ENCODE peak calls at places on chromosomes 1 and 21, in ten cellular contexts. U, M, N, J, C, T, G, V, E and D are unnamed samples. For H3K27me3 and H3K4me1, the result is how much of the 10 kb centered on the place peaks cover.

GRCh38 chr1:10889628-10890353 is 93.3 kb upstream of the CASZ1 start:
- DNase-seq in E (no peak), C (no peak), T (no peak), M (no peak), U (peak), J (no peak), V (no peak), G (no peak), N (no peak), D (no peak)

GRCh38 chr1:85495556-85495955 is 30.6 kb upstream of the DDAH1 start:
- DNase-seq in U (no peak), E (peak), G (peak), M (no peak), C (no peak), T (no peak), J (peak), V (no peak), N (peak), D (peak)

GRCh38 chr1:29762635-29763034 is 526.3 kb downstream of the PTPRU start:
- DNase-seq in T (no peak), G (no peak), N (no peak), M (no peak), E (no peak), U (no peak), J (no peak), V (no peak), C (no peak), D (no peak)

GRCh38 chr1:207050428-207050767 is 610 bp downstream of the YOD1 start:
- DNase-seq in U (no peak), G (no peak), N (no peak), T (no peak), J (no peak), V (no peak), E (no peak), M (no peak), C (no peak), D (no peak)

GRCh38 chr1:214660900-214661299 is 57.9 kb downstream of the CENPF start:
- DNase-seq in U (peak), J (peak), N (no peak), G (peak), E (peak), C (no peak), V (peak), T (peak), M (no peak), D (peak)

GRCh38 chr21:41840880-41841279 is 38.3 kb downstream of the PRDM15 start:
- DNase-seq in U (peak), T (no peak), C (no peak), V (no peak), E (no peak), N (no peak), G (no peak), M (no peak), J (no peak), D (no peak)

GRCh38 chr1:40281852-40282251 is 23.8 kb downstream of the ZMPSTE24 start:
- DNase-seq in J (no peak), E (no peak), N (no peak), C (no peak), M (no peak), U (no peak), G (no peak), V (no peak), T (no peak), D (no peak)

GRCh38 chr1:229148041-229148671 is 122.8 kb upstream of the RAB4A start:
- DNase-seq in M (no peak), C (no peak), V (no peak), J (peak), N (no peak), E (peak), G (no peak), T (no peak), U (no peak), D (no peak)

DNA sequence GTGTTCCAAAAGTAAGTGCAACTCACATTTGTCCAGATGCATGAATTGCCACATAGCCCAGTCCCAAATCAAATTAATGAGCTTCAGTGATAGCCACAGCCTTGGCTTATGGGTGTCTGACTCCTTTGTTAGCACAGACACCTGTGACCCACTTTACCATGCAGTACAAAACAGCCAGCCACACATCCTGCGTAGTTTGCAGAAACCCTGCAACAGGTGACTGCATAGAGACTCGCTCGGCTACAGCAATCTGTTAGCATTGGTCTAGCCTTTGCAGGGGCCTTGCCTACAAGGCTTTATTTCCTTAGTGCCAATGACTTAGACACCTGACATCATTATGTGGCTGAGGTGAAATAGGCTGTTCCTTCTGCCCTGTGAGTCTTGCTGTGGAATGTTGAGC is 135.5 kb downstream of the CSMD2 start:
- DNase-seq in J (no peak), G (no peak), T (no peak), M (no peak), N (no peak), E (no peak), U (no peak), C (no peak), V (no peak), D (no peak)
- H3K27me3 ChIP-seq in J (under half), G (under half), T (under half), M (under half), N (under half), E (under half), U (under half), C (under half), V (under half), D (under half)

DNA sequence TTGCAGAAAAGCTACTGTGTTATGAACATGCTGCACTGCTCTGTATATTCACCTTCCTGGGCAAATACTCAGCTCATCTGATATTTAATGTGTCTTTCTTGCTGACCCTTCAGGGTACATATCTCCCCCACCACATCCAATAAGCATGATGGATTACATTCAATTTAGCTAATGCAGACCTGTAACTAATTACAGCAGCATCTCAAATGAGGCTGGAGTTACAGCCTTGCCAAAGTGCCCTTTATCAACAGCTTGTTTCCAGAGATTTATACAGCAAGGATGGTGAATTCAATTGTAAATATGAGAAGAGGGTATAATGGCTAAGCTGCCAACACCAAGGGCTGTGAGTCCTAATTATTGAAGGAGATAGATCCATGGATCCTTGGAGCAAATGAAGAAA is 144.0 kb downstream of the KCNH1 start:
- DNase-seq in J (no peak), U (peak), E (no peak), N (no peak), T (no peak), C (no peak), G (no peak), V (no peak), M (no peak), D (no peak)
- H3K4me1 ChIP-seq in J (under half), U (under half), E (under half), N (under half), T (under half), C (under half), G (under half), V (under half), M (under half), D (under half)

GRCh38 chr1:18640228-18641004 is 9.8 kb downstream of the PAX7 start:
- DNase-seq in N (no peak), G (no peak), M (no peak), T (no peak), E (no peak), J (no peak), V (no peak), U (peak), C (no peak), D (peak)
- H3K27me3 ChIP-seq in N (half or more), G (half or more), M (half or more), T (half or more), E (half or more), J (half or more), V (under half), U (half or more), C (half or more), D (under half)

GRCh38 chr21:33937931-33938339 is 22.3 kb upstream of the ATP5PO start:
- DNase-seq in G (no peak), T (no peak), U (no peak), N (no peak), J (no peak), V (no peak), C (peak), E (no peak), M (peak), D (no peak)

GRCh38 chr21:33940164-33940563 is 24.6 kb upstream of the ATP5PO start:
- DNase-seq in E (peak), T (peak), U (peak), G (peak), V (no peak), N (no peak), J (no peak), C (no peak), M (no peak), D (no peak)

GRCh38 chr21:33939224-33939623 is 23.6 kb upstream of the ATP5PO start:
- DNase-seq in E (peak), C (no peak), M (no peak), V (no peak), T (peak), J (no peak), N (no peak), U (no peak), G (no peak), D (no peak)

GRCh38 chr21:33937146-33937545 is 21.5 kb upstream of the ATP5PO start:
- DNase-seq in V (no peak), E (no peak), U (no peak), C (no peak), G (no peak), J (no peak), T (no peak), N (no peak), M (no peak), D (no peak)

DNA sequence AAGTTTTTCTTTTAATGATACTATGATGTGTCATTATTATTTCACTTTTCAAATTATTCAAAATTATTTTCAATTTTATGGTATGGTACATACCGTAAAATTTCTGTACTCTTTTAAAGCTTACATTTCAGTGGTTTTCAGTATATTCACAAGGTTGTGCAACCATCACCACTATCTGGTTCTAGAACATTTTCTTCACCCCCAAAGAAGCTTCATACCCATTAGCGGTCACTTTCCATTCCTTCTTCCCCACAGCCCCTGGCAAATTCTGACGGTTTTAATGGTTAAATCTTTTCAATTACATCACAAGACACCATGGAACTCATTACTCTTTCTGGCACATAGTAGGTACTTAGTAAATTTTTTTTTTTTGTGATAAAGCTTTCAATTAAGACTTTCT is 22.8 kb upstream of the ATP5PO start:
- DNase-seq in N (no peak), U (no peak), E (no peak), J (no peak), M (no peak), C (no peak), V (no peak), T (no peak), G (no peak), D (no peak)
- H3K4me1 ChIP-seq in N (under half), U (under half), E (under half), J (under half), M (half or more), C (half or more), V (half or more), T (under half), G (under half), D (under half)

GRCh38 chr1:95116666-95117206 is 419 bp upstream of the TLCD4 start:
- DNase-seq in T (peak), M (peak), J (peak), C (peak), V (peak), U (peak), N (peak), E (peak), G (peak), D (peak)

GRCh38 chr1:95122151-95122697 is 5.1 kb downstream of the TLCD4 start:
- DNase-seq in G (no peak), V (no peak), U (no peak), T (no peak), E (no peak), M (no peak), J (no peak), C (no peak), N (no peak), D (no peak)

GRCh38 chr1:95117207-95118018 is at the start of gene TLCD4:
- DNase-seq in J (peak), U (peak), G (peak), T (peak), M (peak), E (peak), N (peak), V (peak), C (peak), D (peak)

GRCh38 chr1:95115708-95116137 is 1.4 kb upstream of the TLCD4 start:
- DNase-seq in T (no peak), N (no peak), M (no peak), V (no peak), J (no peak), G (peak), E (no peak), U (no peak), C (no peak), D (no peak)

DNA sequence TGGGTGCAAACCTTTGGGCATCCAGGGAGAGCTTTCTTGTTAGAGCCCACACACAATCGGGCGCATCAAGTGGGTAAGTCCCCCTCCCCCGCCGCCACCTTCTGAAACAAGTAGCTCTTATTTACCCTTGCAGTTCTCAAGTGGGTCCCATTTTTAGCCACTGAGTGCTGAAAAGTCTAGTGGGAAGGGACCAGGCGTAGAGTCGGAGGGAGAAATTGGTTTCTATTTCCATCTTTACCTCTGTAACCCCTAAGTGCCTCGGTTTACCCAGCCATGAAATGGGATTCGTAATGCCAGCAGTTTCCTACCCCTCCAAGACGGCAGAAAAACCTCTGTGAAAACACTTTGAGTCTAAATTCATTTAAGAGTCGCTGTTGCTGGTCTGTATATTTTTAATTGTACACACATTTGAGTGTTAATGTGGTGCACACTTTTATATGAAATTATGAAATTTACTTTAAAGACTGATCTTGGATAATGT is 904 bp downstream of the TLCD4 start:
- DNase-seq in J (no peak), C (no peak), N (peak), E (peak), V (no peak), U (no peak), M (no peak), G (no peak), T (peak), D (peak)
- H3K27me3 ChIP-seq in J (under half), C (under half), N (under half), E (under half), V (under half), U (under half), M (under half), G (half or more), T (under half), D (under half)

GRCh38 chr21:34923202-34923601 is 125.9 kb downstream of the RUNX1 start:
- DNase-seq in U (no peak), C (no peak), M (no peak), J (no peak), G (no peak), T (no peak), N (no peak), V (no peak), E (no peak), D (no peak)
- H3K4me1 ChIP-seq in U (under half), C (under half), M (under half), J (under half), G (under half), T (under half), N (under half), V (under half), E (under half), D (under half)

GRCh38 chr1:37037675-37038074 is 3.4 kb upstream of the GRIK3 start:
- DNase-seq in E (no peak), N (no peak), V (no peak), U (no peak), C (no peak), G (no peak), J (no peak), T (no peak), M (no peak), D (no peak)

GRCh38 chr1:37036667-37037053 is 2.3 kb upstream of the GRIK3 start:
- DNase-seq in E (no peak), G (no peak), J (no peak), C (no peak), T (no peak), M (no peak), N (no peak), U (no peak), V (no peak), D (no peak)

GRCh38 chr1:37038703-37039093 is 4.4 kb upstream of the GRIK3 start:
- DNase-seq in T (no peak), V (no peak), M (no peak), N (no peak), U (no peak), C (no peak), J (peak), E (no peak), G (no peak), D (no peak)

GRCh38 chr1:37035828-37036666 is 1.7 kb upstream of the GRIK3 start:
- DNase-seq in V (no peak), E (no peak), J (no peak), T (no peak), M (no peak), N (no peak), G (no peak), C (no peak), U (no peak), D (no peak)

GRCh38 chr1:37038079-37038702 is 3.9 kb upstream of the GRIK3 start:
- DNase-seq in T (no peak), C (no peak), N (no peak), M (no peak), J (peak), E (no peak), U (no peak), G (peak), V (no peak), D (peak)
- H3K27me3 ChIP-seq in T (under half), C (under half), N (half or more), M (under half), J (under half), E (half or more), U (under half), G (half or more), V (under half), D (half or more)

GRCh38 chr1:175000697-175001187 is 995 bp downstream of the CACYBP start:
- DNase-seq in M (no peak), N (no peak), C (no peak), E (peak), U (peak), V (no peak), T (no peak), G (peak), J (no peak), D (no peak)

GRCh38 chr1:174996474-174996873 is 3.3 kb upstream of the CACYBP start:
- DNase-seq in V (no peak), E (peak), M (no peak), T (peak), G (peak), N (no peak), U (no peak), C (no peak), J (no peak), D (no peak)

GRCh38 chr1:174998569-174999215 is 1.1 kb upstream of the CACYBP start:
- DNase-seq in V (peak), N (no peak), C (peak), T (peak), G (peak), E (peak), U (peak), M (peak), J (peak), D (peak)

GRCh38 chr1:174999926-175000696 is at the start of gene CACYBP:
- DNase-seq in T (no peak), J (no peak), V (no peak), N (no peak), E (peak), G (peak), M (no peak), C (no peak), U (peak), D (no peak)

GRCh38 chr1:174999216-174999925 is 376 bp upstream of the CACYBP start:
- DNase-seq in U (peak), T (peak), M (peak), V (peak), N (peak), J (peak), C (peak), E (peak), G (peak), D (peak)
- H3K4me1 ChIP-seq in U (under half), T (under half), M (under half), V (under half), N (under half), J (under half), C (under half), E (under half), G (under half), D (under half)